ENCODE peak calls at places on chromosomes 5 and 9, in five cellular contexts. One of them, this sample, is unnamed.

GRCh38 chr9:20043461-20043860 is 254.6 kb upstream of the SLC24A2 start:
- DNase-seq in AG09309: no peak
- DNase-seq in DMS153: no peak
- DNase-seq in NCI-H82: no peak
- DNase-seq in RCC 7860: no peak
- DNase-seq in this sample: no peak

GRCh38 chr5:134510970-134511795 is 14.3 kb upstream of the JADE2 start:
- DNase-seq in AG09309: no peak
- DNase-seq in DMS153: no peak
- DNase-seq in NCI-H82: no peak
- DNase-seq in RCC 7860: peak; percentile 91
- DNase-seq in this sample: peak; percentile 61

GRCh38 chr9:126113756-126114408 is 212.7 kb upstream of the MVB12B start:
- DNase-seq in AG09309: no peak
- DNase-seq in DMS153: no peak
- DNase-seq in NCI-H82: no peak
- DNase-seq in RCC 7860: no peak
- DNase-seq in this sample: no peak

GRCh38 chr9:224540-225520 is 10.2 kb downstream of the DOCK8 start:
- DNase-seq in AG09309: no peak
- DNase-seq in DMS153: no peak
- DNase-seq in NCI-H82: peak; percentile 62
- DNase-seq in RCC 7860: no peak
- DNase-seq in this sample: no peak

GRCh38 chr5:177483994-177484901 is 10.8 kb upstream of the DBN1 start:
- DNase-seq in AG09309: no peak
- DNase-seq in DMS153: no peak
- DNase-seq in NCI-H82: peak; percentile 75
- DNase-seq in RCC 7860: no peak
- DNase-seq in this sample: no peak

GRCh38 chr5:96517294-96517693 is 84.2 kb upstream of the PCSK1 start:
- DNase-seq in AG09309: no peak
- DNase-seq in DMS153: peak; percentile 46
- DNase-seq in NCI-H82: no peak
- DNase-seq in RCC 7860: no peak
- DNase-seq in this sample: no peak

GRCh38 chr9:99828417-99829176 is 6.9 kb downstream of the NR4A3 start:
- DNase-seq in AG09309: no peak
- DNase-seq in DMS153: no peak
- DNase-seq in NCI-H82: no peak
- DNase-seq in RCC 7860: no peak
- DNase-seq in this sample: no peak

GRCh38 chr5:149143470-149143869 is 2.2 kb downstream of the ABLIM3 start:
- DNase-seq in AG09309: peak; percentile 38
- DNase-seq in DMS153: no peak
- DNase-seq in NCI-H82: no peak
- DNase-seq in RCC 7860: no peak
- DNase-seq in this sample: peak; percentile 75

GRCh38 chr9:120935383-120935857 is 8.8 kb upstream of the TRAF1 start:
- DNase-seq in AG09309: peak; percentile 80
- DNase-seq in DMS153: peak; percentile 96
- DNase-seq in NCI-H82: peak; percentile 66
- DNase-seq in RCC 7860: peak; percentile 85
- DNase-seq in this sample: peak; percentile 95

GRCh38 chr9:99294850-99295461 is 72.9 kb downstream of the SEC61B start:
- DNase-seq in AG09309: no peak
- DNase-seq in DMS153: no peak
- DNase-seq in NCI-H82: peak; percentile 61
- DNase-seq in RCC 7860: no peak
- DNase-seq in this sample: no peak

GRCh38 chr5:74641014-74641777 is 668 bp upstream of the ENC1 start:
- DNase-seq in AG09309: no peak
- DNase-seq in DMS153: peak; percentile 31
- DNase-seq in NCI-H82: peak; percentile 89
- DNase-seq in RCC 7860: peak; percentile 66
- DNase-seq in this sample: peak; percentile 90